ENCODE peak calls at places on chromosomes 1 and 21, in ten cellular contexts. K, I, U, Z, D, E, H, J, L and V are unnamed samples.
A peak's percentile ranks its signal among the peaks of the same experiment; 100 is the strongest.

GRCh38 chr21:36694041-36694515 is 4.8 kb upstream of the SIM2 start:
- DNase-seq in E (no peak), L (peak; percentile 51), J (no peak), U (no peak), H (no peak), I (no peak), K (peak; percentile 6), D (no peak), Z (no peak), V (no peak)

GRCh38 chr1:241749041-241749798 is 97.1 kb downstream of the WDR64 start:
- DNase-seq in Z (no peak), H (no peak), U (no peak), D (no peak), E (no peak), K (no peak), I (no peak), J (no peak), L (no peak), V (no peak)

GRCh38 chr1:118043624-118044023 is 114.1 kb downstream of the WDR3 start:
- DNase-seq in U (no peak), Z (no peak), H (no peak), D (no peak), J (no peak), K (no peak), E (no peak), L (no peak), I (no peak), V (no peak)

GRCh38 chr1:245245021-245245667 is 90.4 kb downstream of the KIF26B start:
- DNase-seq in K (no peak), J (no peak), E (peak; percentile 65), D (no peak), H (peak; percentile 57), U (no peak), Z (no peak), I (no peak), L (no peak), V (no peak)

GRCh38 chr1:93988634-93989350 is 79.6 kb upstream of the GCLM start:
- DNase-seq in L (no peak), E (no peak), J (no peak), I (no peak), K (no peak), U (no peak), D (peak; percentile 32), Z (no peak), H (no peak), V (no peak)

GRCh38 chr1:230730979-230731378 is 16.2 kb upstream of the CAPN9 start:
- DNase-seq in Z (no peak), U (no peak), J (no peak), L (no peak), I (no peak), H (no peak), E (no peak), K (no peak), D (no peak), V (no peak)

GRCh38 chr1:31727195-31727594 is 23.4 kb upstream of the COL16A1 start:
- DNase-seq in Z (no peak), U (no peak), I (no peak), H (no peak), D (no peak), E (no peak), K (no peak), L (no peak), J (no peak), V (no peak)

GRCh38 chr1:99146129-99146848 is 118.0 kb upstream of the PLPPR4 start:
- DNase-seq in J (no peak), U (no peak), L (no peak), H (no peak), I (no peak), Z (peak; percentile 37), K (no peak), D (no peak), E (no peak), V (no peak)

DNA sequence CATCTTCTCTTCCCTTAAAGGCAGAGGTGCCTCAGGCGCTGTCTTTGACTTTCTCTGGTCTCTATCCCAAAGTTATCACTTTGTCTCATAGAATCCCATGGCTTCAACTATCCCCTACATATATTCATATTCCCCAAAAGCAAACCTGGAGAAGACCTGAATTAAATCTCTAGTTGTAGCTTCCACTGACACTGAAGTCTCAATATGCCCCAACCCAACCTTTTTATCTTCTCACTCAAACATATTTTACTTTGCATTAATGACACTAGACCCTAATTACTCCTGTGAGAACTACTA is 354.5 kb upstream of the DUSP10 start:
- DNase-seq in J (no peak), I (no peak), U (no peak), E (no peak), D (no peak), L (no peak), H (no peak), K (no peak), Z (no peak), V (no peak)
- TF ChIP-seq CTCF in J (peak; percentile 28), I (no peak), U (no peak), E (no peak), D (no peak), L (no peak), H (no peak), K (peak; percentile 42), Z (no peak), V (no peak)

GRCh38 chr1:166167395-166167922 is 658 bp upstream of the FAM78B start:
- DNase-seq in E (no peak), L (no peak), D (no peak), Z (no peak), I (no peak), H (no peak), U (no peak), K (no peak), J (no peak), V (no peak)

GRCh38 chr1:166164995-166165660 is 1.7 kb downstream of the FAM78B start:
- DNase-seq in Z (peak; percentile 74), K (peak; percentile 80), I (peak; percentile 51), J (peak; percentile 75), H (peak; percentile 51), U (no peak), L (peak; percentile 19), E (peak; percentile 44), D (peak; percentile 14), V (no peak)

GRCh38 chr1:166166400-166166699 is 451 bp downstream of the FAM78B start:
- DNase-seq in L (no peak), J (peak; percentile 68), K (no peak), D (no peak), U (no peak), E (no peak), Z (no peak), I (no peak), H (no peak), V (no peak)

GRCh38 chr1:166165661-166166399 is 971 bp downstream of the FAM78B start:
- DNase-seq in H (peak; percentile 50), I (no peak), J (no peak), L (peak; percentile 14), E (peak; percentile 13), Z (peak; percentile 85), D (no peak), U (no peak), K (peak; percentile 15), V (no peak)

GRCh38 chr1:166166701-166167394 is at the start of gene FAM78B:
- DNase-seq in H (peak; percentile 74), E (peak; percentile 87), Z (peak; percentile 92), U (no peak), I (peak; percentile 66), D (peak; percentile 41), J (peak; percentile 71), K (peak; percentile 52), L (peak; percentile 87), V (peak; percentile 27)
- TF ChIP-seq CTCF in H (no peak), E (no peak), Z (no peak), U (peak; percentile 10), I (no peak), D (no peak), J (peak; percentile 45), K (no peak), L (peak; percentile 22), V (no peak)

GRCh38 chr1:7382971-7383370 is 388.1 kb upstream of the VAMP3 start:
- DNase-seq in K (no peak), E (no peak), J (no peak), Z (no peak), H (no peak), U (no peak), L (no peak), I (no peak), D (no peak), V (no peak)
- TF ChIP-seq CTCF in K (no peak), E (no peak), J (no peak), Z (no peak), H (no peak), U (no peak), L (no peak), I (no peak), D (no peak), V (no peak)

DNA sequence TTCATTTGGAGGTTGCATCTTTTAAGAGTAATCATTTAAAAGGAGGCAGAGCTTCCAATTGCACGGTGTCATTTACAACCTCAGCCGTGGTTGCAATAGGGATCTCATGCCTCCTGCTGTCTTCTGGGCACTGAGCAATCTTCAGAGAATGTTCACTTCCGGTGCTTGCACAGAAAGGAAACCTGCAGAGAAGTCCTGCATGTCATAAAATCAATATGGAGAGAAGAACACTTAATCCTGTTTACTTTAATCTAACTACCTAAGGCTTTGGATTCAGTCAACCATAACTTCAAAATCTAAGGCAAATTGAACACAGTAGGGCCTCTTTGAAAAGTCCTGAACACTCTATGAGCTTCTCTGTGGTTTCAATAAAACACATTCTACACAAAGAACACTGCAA is 11.3 kb upstream of the MAP10 start:
- DNase-seq in Z (no peak), H (no peak), I (no peak), U (no peak), J (no peak), L (peak; percentile 89), E (peak; percentile 32), D (peak; percentile 44), K (no peak), V (no peak)
- TF ChIP-seq CTCF in Z (no peak), H (no peak), I (peak; percentile 25), U (no peak), J (no peak), L (peak; percentile 55), E (peak; percentile 17), D (no peak), K (no peak), V (no peak)

GRCh38 chr1:197327776-197328364 is 59.8 kb downstream of the CRB1 start:
- DNase-seq in K (no peak), I (no peak), Z (no peak), H (no peak), J (no peak), L (no peak), U (no peak), E (no peak), D (no peak), V (no peak)
- TF ChIP-seq CTCF in K (peak; percentile 84), I (peak; percentile 43), Z (peak; percentile 23), H (peak; percentile 36), J (peak; percentile 80), L (peak; percentile 59), U (peak; percentile 35), E (peak; percentile 41), D (peak; percentile 1), V (no peak)